ENCODE peak calls at places on chromosome 6, in five cellular contexts. O, Y, U, E and L are unnamed samples.

GRCh38 chr6:113903666-113904330 is 46.7 kb downstream of the MARCKS start:
- DNase-seq in O (peak; percentile 64), Y (no peak), U (peak; percentile 58), E (peak; percentile 37), L (peak; percentile 23)

GRCh38 chr6:3333263-3333662 is 74.5 kb downstream of the PSMG4 start:
- DNase-seq in O (no peak), Y (no peak), U (no peak), E (no peak), L (no peak)

GRCh38 chr6:81293896-81294295 is 458.6 kb downstream of the TENT5A start:
- DNase-seq in O (no peak), Y (no peak), U (no peak), E (no peak), L (no peak)

GRCh38 chr6:147909645-147910044 is 401.2 kb downstream of the SAMD5 start:
- DNase-seq in O (no peak), Y (no peak), U (peak; percentile 39), E (no peak), L (no peak)

GRCh38 chr6:20630617-20631448 is 96.6 kb downstream of the CDKAL1 start:
- DNase-seq in O (no peak), Y (no peak), U (no peak), E (no peak), L (no peak)

GRCh38 chr6:43658161-43658560 is 13.3 kb downstream of the RSPH9 start:
- DNase-seq in O (no peak), Y (no peak), U (no peak), E (no peak), L (no peak)

GRCh38 chr6:54624779-54625178 is 221.8 kb upstream of the FAM83B start:
- DNase-seq in O (no peak), Y (no peak), U (peak; percentile 76), E (no peak), L (peak; percentile 80)

GRCh38 chr6:148935705-148936306 is 189.0 kb downstream of the UST start:
- DNase-seq in O (no peak), Y (no peak), U (peak; percentile 71), E (no peak), L (peak; percentile 43)

GRCh38 chr6:27293436-27294152 is 18.5 kb downstream of the POM121L2 start:
- DNase-seq in O (no peak), Y (no peak), U (peak; percentile 69), E (no peak), L (peak; percentile 40)

GRCh38 chr6:52534966-52535390 is 41.9 kb downstream of the TRAM2 start:
- DNase-seq in O (no peak), Y (no peak), U (no peak), E (no peak), L (no peak)
- H3K4me3 ChIP-seq in O (no peak overlapping the region), Y (no peak overlapping the region), U (no peak overlapping the region), E (no peak overlapping the region), L (no peak overlapping the region)

GRCh38 chr6:92495246-92495645 is 924.1 kb downstream of the EPHA7 start:
- DNase-seq in O (no peak), Y (no peak), U (no peak), E (no peak), L (peak; percentile 38)

GRCh38 chr6:92497281-92497680 is 922.1 kb downstream of the EPHA7 start:
- DNase-seq in O (no peak), Y (no peak), U (no peak), E (no peak), L (no peak)

GRCh38 chr6:92496527-92496926 is 922.8 kb downstream of the EPHA7 start:
- DNase-seq in O (no peak), Y (no peak), U (no peak), E (no peak), L (no peak)
- TF ChIP-seq CTCF in O (no peak), Y (no peak), U (no peak), E (no peak), L (no peak)

GRCh38 chr6:98847767-98848538 is 13.6 kb downstream of the POU3F2 start:
- DNase-seq in O (no peak), Y (no peak), U (no peak), E (no peak), L (no peak)
- H3K4me3 ChIP-seq in O (no peak overlapping the region), Y (peak overlapping the region; percentile 23), U (no peak overlapping the region), E (no peak overlapping the region), L (peak overlapping the region; percentile 5)

DNA sequence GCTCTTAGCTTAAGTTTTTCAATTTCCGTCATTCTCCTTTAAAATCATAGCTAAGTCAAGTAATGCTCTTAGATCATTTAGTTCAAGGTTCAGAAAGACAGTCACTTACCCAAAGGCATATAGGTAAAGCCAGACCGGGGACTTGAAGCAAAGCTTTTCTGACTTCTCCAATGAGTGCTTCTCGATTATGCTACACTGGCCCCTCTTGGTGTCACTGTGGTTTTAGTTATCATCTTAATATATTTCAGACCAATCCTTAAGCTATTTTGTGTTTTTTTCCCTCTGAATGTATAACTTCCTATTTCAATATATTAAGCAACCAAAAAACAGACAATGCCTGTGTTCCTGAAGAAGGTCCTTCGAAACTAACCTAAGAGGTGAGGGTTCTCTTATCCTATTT is 3.8 kb downstream of the PRDM1 start:
- DNase-seq in O (no peak), Y (no peak), U (peak; percentile 57), E (no peak), L (peak; percentile 58)
- TF ChIP-seq CTCF in O (no peak), Y (no peak), U (peak; percentile 35), E (no peak), L (no peak)

GRCh38 chr6:16684896-16685554 is 76.2 kb downstream of the ATXN1 start:
- DNase-seq in O (no peak), Y (no peak), U (peak; percentile 82), E (no peak), L (peak; percentile 50)

GRCh38 chr6:16679050-16679449 is 82.2 kb downstream of the ATXN1 start:
- DNase-seq in O (no peak), Y (no peak), U (no peak), E (no peak), L (no peak)

GRCh38 chr6:16684195-16684689 is 77.0 kb downstream of the ATXN1 start:
- DNase-seq in O (no peak), Y (no peak), U (no peak), E (no peak), L (no peak)

GRCh38 chr6:16683524-16684194 is 77.6 kb downstream of the ATXN1 start:
- DNase-seq in O (peak; percentile 38), Y (peak; percentile 80), U (peak; percentile 56), E (peak; percentile 46), L (peak; percentile 82)

DNA sequence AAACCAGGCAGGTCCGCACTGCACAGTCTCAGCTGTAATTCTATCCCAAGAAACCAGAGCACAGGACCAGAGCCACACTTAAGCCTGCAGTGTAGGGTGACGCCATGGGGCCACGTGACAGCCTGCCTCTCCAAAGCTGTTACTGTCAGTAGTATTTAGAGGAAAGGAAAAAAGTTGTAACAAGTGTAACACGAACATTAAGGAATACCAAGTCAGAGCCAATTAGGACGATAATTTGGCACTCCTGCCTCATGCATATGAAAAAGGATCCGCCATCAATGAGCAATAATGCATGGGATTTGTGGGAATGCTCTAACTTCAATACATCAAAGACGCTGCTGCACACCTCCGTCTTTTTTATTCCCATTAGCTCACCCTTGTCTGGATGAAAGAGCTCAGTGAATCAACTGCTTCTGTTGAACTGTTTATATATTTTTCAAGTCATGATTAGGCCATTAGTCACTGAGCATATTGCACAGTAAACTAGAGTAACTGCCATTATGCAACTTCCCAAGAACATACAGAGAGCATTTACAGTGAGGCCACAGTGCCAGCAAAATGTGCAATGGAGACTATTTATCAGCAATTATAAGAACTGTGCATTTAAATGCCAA is 79.9 kb downstream of the ATXN1 start:
- DNase-seq in O (no peak), Y (no peak), U (peak; percentile 96), E (no peak), L (peak; percentile 92)
- H3K4me3 ChIP-seq in O (no peak overlapping the region), Y (no peak overlapping the region), U (no peak overlapping the region), E (no peak overlapping the region), L (no peak overlapping the region)

GRCh38 chr6:159104931-159105330 is 60.1 kb upstream of the TAGAP start:
- DNase-seq in O (no peak), Y (peak; percentile 43), U (no peak), E (no peak), L (no peak)
- TF ChIP-seq CTCF in O (no peak), Y (no peak), U (no peak), E (no peak), L (no peak)

GRCh38 chr6:83069633-83070032 is 2.2 kb downstream of the DOP1A start:
- DNase-seq in O (no peak), Y (no peak), U (no peak), E (no peak), L (no peak)

GRCh38 chr6:83068628-83069027 is 1.2 kb downstream of the DOP1A start:
- DNase-seq in O (no peak), Y (no peak), U (no peak), E (no peak), L (no peak)

GRCh38 chr6:83071023-83071422 is 3.6 kb downstream of the DOP1A start:
- DNase-seq in O (no peak), Y (no peak), U (no peak), E (no peak), L (no peak)

GRCh38 chr6:83073620-83074019 is 6.1 kb downstream of the DOP1A start:
- DNase-seq in O (no peak), Y (no peak), U (no peak), E (no peak), L (no peak)

GRCh38 chr6:83071707-83072106 is 4.2 kb downstream of the DOP1A start:
- DNase-seq in O (no peak), Y (no peak), U (no peak), E (no peak), L (no peak)
- H3K4me3 ChIP-seq in O (no peak overlapping the region), Y (no peak overlapping the region), U (no peak overlapping the region), E (no peak overlapping the region), L (no peak overlapping the region)

DNA sequence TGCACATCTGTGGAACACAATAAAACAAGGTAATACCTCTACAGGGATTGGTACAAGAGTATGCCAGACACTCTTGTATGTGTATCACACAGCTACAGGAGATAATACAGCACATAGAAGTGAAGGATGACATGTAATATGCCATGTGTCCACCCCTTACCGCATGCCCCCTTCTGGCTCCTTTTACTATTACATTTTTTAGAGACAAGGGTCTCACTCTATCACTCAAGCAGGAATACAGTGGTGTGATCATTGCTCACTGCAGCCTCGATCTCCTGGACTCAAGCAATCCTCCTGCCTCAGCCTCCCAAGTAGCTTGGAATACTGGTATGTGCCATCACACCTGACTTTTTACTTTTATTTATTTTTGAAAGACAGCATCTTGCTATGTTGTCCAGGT is 4.2 kb upstream of the NCR3 start:
- DNase-seq in O (no peak), Y (no peak), U (peak; percentile 31), E (no peak), L (peak; percentile 30)
- TF ChIP-seq CTCF in O (no peak), Y (no peak), U (peak; percentile 37), E (peak; percentile 32), L (peak; percentile 42)

GRCh38 chr6:125742433-125743120 is 6.9 kb upstream of the HEY2 start:
- DNase-seq in O (no peak), Y (no peak), U (no peak), E (no peak), L (no peak)

GRCh38 chr6:125739364-125739763 is 10.1 kb upstream of the HEY2 start:
- DNase-seq in O (no peak), Y (no peak), U (no peak), E (no peak), L (no peak)

GRCh38 chr6:125741336-125741735 is 8.1 kb upstream of the HEY2 start:
- DNase-seq in O (no peak), Y (no peak), U (no peak), E (no peak), L (no peak)

GRCh38 chr6:125742024-125742423 is 7.4 kb upstream of the HEY2 start:
- DNase-seq in O (no peak), Y (no peak), U (no peak), E (no peak), L (no peak)

GRCh38 chr6:125738276-125738675 is 11.2 kb upstream of the HEY2 start:
- DNase-seq in O (no peak), Y (no peak), U (no peak), E (no peak), L (no peak)
- H3K4me3 ChIP-seq in O (no peak overlapping the region), Y (no peak overlapping the region), U (no peak overlapping the region), E (no peak overlapping the region), L (no peak overlapping the region)